ENCODE peak calls at places on chromosome X, in ten cellular contexts. One of them, this sample, is unnamed.

GRCh38 chrX:28659269-28659668 is 72.0 kb downstream of the IL1RAPL1 start:
- DNase-seq in Right ventricle myocardium inferior: no peak
- DNase-seq in lung: no peak
- DNase-seq in endothelial cell: peak; percentile 3
- DNase-seq in ELR: no peak
- DNase-seq in fibroblast of the conjunctiva: no peak
- DNase-seq in stimulated activated CD8-positive, alpha-beta memory T cell treated with anti-CD3 and anti-CD28 coated beads, Interleukin-12 subunit alpha, Interleukin-12 subunit beta, amount 100 ng/mL, for 4 hours: no peak
- DNase-seq in transverse colon: no peak
- DNase-seq in EH: no peak
- DNase-seq in amygdala: no peak
- DNase-seq in this sample: no peak

GRCh38 chrX:110322603-110323002 is 4.7 kb upstream of the AMMECR1 start:
- DNase-seq in lung: no peak
- DNase-seq in stimulated activated CD8-positive, alpha-beta memory T cell treated with anti-CD3 and anti-CD28 coated beads, Interleukin-12 subunit alpha, Interleukin-12 subunit beta, amount 100 ng/mL, for 4 hours: no peak
- DNase-seq in endothelial cell: no peak
- DNase-seq in transverse colon: no peak
- DNase-seq in Right ventricle myocardium inferior: no peak
- DNase-seq in EH: peak; percentile 54
- DNase-seq in amygdala: no peak
- DNase-seq in ELR: peak; percentile 47
- DNase-seq in fibroblast of the conjunctiva: no peak
- DNase-seq in this sample: no peak

GRCh38 chrX:150548684-150549083 is 19.7 kb upstream of the MTM1 start:
- DNase-seq in ELR: peak; percentile 49
- DNase-seq in fibroblast of the conjunctiva: no peak
- DNase-seq in endothelial cell: no peak
- DNase-seq in Right ventricle myocardium inferior: no peak
- DNase-seq in amygdala: no peak
- DNase-seq in stimulated activated CD8-positive, alpha-beta memory T cell treated with anti-CD3 and anti-CD28 coated beads, Interleukin-12 subunit alpha, Interleukin-12 subunit beta, amount 100 ng/mL, for 4 hours: no peak
- DNase-seq in EH: peak; percentile 56
- DNase-seq in lung: no peak
- DNase-seq in transverse colon: no peak
- DNase-seq in this sample: no peak

GRCh38 chrX:104098151-104098808 is 14.0 kb upstream of the ZCCHC18 start:
- DNase-seq in fibroblast of the conjunctiva: peak; percentile 79
- DNase-seq in EH: peak; percentile 74
- DNase-seq in endothelial cell: peak; percentile 38
- DNase-seq in amygdala: peak; percentile 23
- DNase-seq in ELR: peak; percentile 62
- DNase-seq in stimulated activated CD8-positive, alpha-beta memory T cell treated with anti-CD3 and anti-CD28 coated beads, Interleukin-12 subunit alpha, Interleukin-12 subunit beta, amount 100 ng/mL, for 4 hours: no peak
- DNase-seq in transverse colon: peak; percentile 58
- DNase-seq in lung: no peak
- DNase-seq in Right ventricle myocardium inferior: no peak
- DNase-seq in this sample: no peak

GRCh38 chrX:44483965-44484606 is 58.6 kb downstream of the FUNDC1 start:
- DNase-seq in EH: no peak
- DNase-seq in transverse colon: no peak
- DNase-seq in stimulated activated CD8-positive, alpha-beta memory T cell treated with anti-CD3 and anti-CD28 coated beads, Interleukin-12 subunit alpha, Interleukin-12 subunit beta, amount 100 ng/mL, for 4 hours: no peak
- DNase-seq in endothelial cell: no peak
- DNase-seq in lung: no peak
- DNase-seq in fibroblast of the conjunctiva: no peak
- DNase-seq in amygdala: no peak
- DNase-seq in Right ventricle myocardium inferior: no peak
- DNase-seq in ELR: peak; percentile 11
- DNase-seq in this sample: no peak

GRCh38 chrX:3548743-3549441 is 164.6 kb downstream of the PRKX start:
- DNase-seq in Right ventricle myocardium inferior: no peak
- DNase-seq in endothelial cell: no peak
- DNase-seq in EH: peak; percentile 74
- DNase-seq in lung: no peak
- DNase-seq in stimulated activated CD8-positive, alpha-beta memory T cell treated with anti-CD3 and anti-CD28 coated beads, Interleukin-12 subunit alpha, Interleukin-12 subunit beta, amount 100 ng/mL, for 4 hours: no peak
- DNase-seq in amygdala: no peak
- DNase-seq in fibroblast of the conjunctiva: peak; percentile 68
- DNase-seq in transverse colon: no peak
- DNase-seq in ELR: peak; percentile 63
- DNase-seq in this sample: no peak

GRCh38 chrX:40933132-40934078 is 151.8 kb upstream of the USP9X start:
- DNase-seq in ELR: peak; percentile 49
- DNase-seq in Right ventricle myocardium inferior: no peak
- DNase-seq in EH: peak; percentile 86
- DNase-seq in endothelial cell: no peak
- DNase-seq in transverse colon: no peak
- DNase-seq in lung: no peak
- DNase-seq in stimulated activated CD8-positive, alpha-beta memory T cell treated with anti-CD3 and anti-CD28 coated beads, Interleukin-12 subunit alpha, Interleukin-12 subunit beta, amount 100 ng/mL, for 4 hours: no peak
- DNase-seq in fibroblast of the conjunctiva: peak; percentile 56
- DNase-seq in amygdala: no peak
- DNase-seq in this sample: no peak

GRCh38 chrX:54089191-54089590 is 44.9 kb upstream of the PHF8 start:
- DNase-seq in stimulated activated CD8-positive, alpha-beta memory T cell treated with anti-CD3 and anti-CD28 coated beads, Interleukin-12 subunit alpha, Interleukin-12 subunit beta, amount 100 ng/mL, for 4 hours: no peak
- DNase-seq in amygdala: no peak
- DNase-seq in Right ventricle myocardium inferior: no peak
- DNase-seq in endothelial cell: no peak
- DNase-seq in EH: no peak
- DNase-seq in ELR: no peak
- DNase-seq in transverse colon: no peak
- DNase-seq in lung: no peak
- DNase-seq in fibroblast of the conjunctiva: no peak
- DNase-seq in this sample: no peak

GRCh38 chrX:10507876-10508275 is 112.5 kb downstream of the MID1 start:
- DNase-seq in fibroblast of the conjunctiva: no peak
- DNase-seq in ELR: peak; percentile 21
- DNase-seq in EH: peak; percentile 63
- DNase-seq in lung: no peak
- DNase-seq in Right ventricle myocardium inferior: no peak
- DNase-seq in amygdala: no peak
- DNase-seq in stimulated activated CD8-positive, alpha-beta memory T cell treated with anti-CD3 and anti-CD28 coated beads, Interleukin-12 subunit alpha, Interleukin-12 subunit beta, amount 100 ng/mL, for 4 hours: no peak
- DNase-seq in transverse colon: no peak
- DNase-seq in endothelial cell: no peak
- DNase-seq in this sample: no peak

GRCh38 chrX:107629533-107629909 is 1.2 kb downstream of the PRPS1 start:
- DNase-seq in Right ventricle myocardium inferior: no peak
- DNase-seq in endothelial cell: no peak
- DNase-seq in fibroblast of the conjunctiva: peak; percentile 17
- DNase-seq in ELR: peak; percentile 41
- DNase-seq in stimulated activated CD8-positive, alpha-beta memory T cell treated with anti-CD3 and anti-CD28 coated beads, Interleukin-12 subunit alpha, Interleukin-12 subunit beta, amount 100 ng/mL, for 4 hours: no peak
- DNase-seq in EH: peak; percentile 36
- DNase-seq in amygdala: no peak
- DNase-seq in transverse colon: no peak
- DNase-seq in lung: no peak
- DNase-seq in this sample: no peak

GRCh38 chrX:44462851-44463250 is 79.8 kb downstream of the FUNDC1 start:
- DNase-seq in fibroblast of the conjunctiva: no peak
- DNase-seq in transverse colon: no peak
- DNase-seq in stimulated activated CD8-positive, alpha-beta memory T cell treated with anti-CD3 and anti-CD28 coated beads, Interleukin-12 subunit alpha, Interleukin-12 subunit beta, amount 100 ng/mL, for 4 hours: no peak
- DNase-seq in Right ventricle myocardium inferior: no peak
- DNase-seq in lung: peak; percentile 34
- DNase-seq in amygdala: no peak
- DNase-seq in EH: peak; percentile 22
- DNase-seq in ELR: peak; percentile 5
- DNase-seq in endothelial cell: no peak
- DNase-seq in this sample: no peak

GRCh38 chrX:130053236-130053635 is 57.1 kb downstream of the ELF4 start:
- DNase-seq in amygdala: no peak
- DNase-seq in transverse colon: no peak
- DNase-seq in stimulated activated CD8-positive, alpha-beta memory T cell treated with anti-CD3 and anti-CD28 coated beads, Interleukin-12 subunit alpha, Interleukin-12 subunit beta, amount 100 ng/mL, for 4 hours: no peak
- DNase-seq in lung: no peak
- DNase-seq in Right ventricle myocardium inferior: no peak
- DNase-seq in endothelial cell: no peak
- DNase-seq in ELR: no peak
- DNase-seq in fibroblast of the conjunctiva: no peak
- DNase-seq in EH: no peak
- DNase-seq in this sample: no peak

GRCh38 chrX:31929366-31929765 is 857.5 kb upstream of the FTHL17 start:
- DNase-seq in lung: no peak
- DNase-seq in amygdala: no peak
- DNase-seq in Right ventricle myocardium inferior: no peak
- DNase-seq in endothelial cell: no peak
- DNase-seq in stimulated activated CD8-positive, alpha-beta memory T cell treated with anti-CD3 and anti-CD28 coated beads, Interleukin-12 subunit alpha, Interleukin-12 subunit beta, amount 100 ng/mL, for 4 hours: no peak
- DNase-seq in transverse colon: no peak
- DNase-seq in fibroblast of the conjunctiva: no peak
- DNase-seq in ELR: no peak
- DNase-seq in EH: no peak
- DNase-seq in this sample: no peak

GRCh38 chrX:151871244-151871643 is 41.4 kb upstream of the MAGEA4 start:
- DNase-seq in Right ventricle myocardium inferior: no peak
- DNase-seq in stimulated activated CD8-positive, alpha-beta memory T cell treated with anti-CD3 and anti-CD28 coated beads, Interleukin-12 subunit alpha, Interleukin-12 subunit beta, amount 100 ng/mL, for 4 hours: no peak
- DNase-seq in fibroblast of the conjunctiva: peak; percentile 65
- DNase-seq in transverse colon: no peak
- DNase-seq in EH: peak; percentile 95
- DNase-seq in lung: no peak
- DNase-seq in amygdala: no peak
- DNase-seq in ELR: peak; percentile 87
- DNase-seq in endothelial cell: no peak
- DNase-seq in this sample: no peak

GRCh38 chrX:46278591-46278990 is 266.6 kb downstream of the ZNF674 start:
- DNase-seq in EH: no peak
- DNase-seq in fibroblast of the conjunctiva: no peak
- DNase-seq in lung: no peak
- DNase-seq in amygdala: no peak
- DNase-seq in Right ventricle myocardium inferior: no peak
- DNase-seq in stimulated activated CD8-positive, alpha-beta memory T cell treated with anti-CD3 and anti-CD28 coated beads, Interleukin-12 subunit alpha, Interleukin-12 subunit beta, amount 100 ng/mL, for 4 hours: no peak
- DNase-seq in transverse colon: no peak
- DNase-seq in endothelial cell: no peak
- DNase-seq in ELR: no peak
- DNase-seq in this sample: no peak

GRCh38 chrX:34300871-34301270 is 168.8 kb upstream of the FAM47A start:
- DNase-seq in ELR: peak; percentile 9
- DNase-seq in fibroblast of the conjunctiva: peak; percentile 47
- DNase-seq in transverse colon: no peak
- DNase-seq in lung: no peak
- DNase-seq in EH: peak; percentile 32
- DNase-seq in endothelial cell: peak; percentile 42
- DNase-seq in stimulated activated CD8-positive, alpha-beta memory T cell treated with anti-CD3 and anti-CD28 coated beads, Interleukin-12 subunit alpha, Interleukin-12 subunit beta, amount 100 ng/mL, for 4 hours: no peak
- DNase-seq in Right ventricle myocardium inferior: no peak
- DNase-seq in amygdala: peak; percentile 0
- DNase-seq in this sample: no peak

GRCh38 chrX:107741318-107741813 is 34.2 kb downstream of the TSC22D3 start:
- DNase-seq in endothelial cell: no peak
- DNase-seq in EH: no peak
- DNase-seq in transverse colon: no peak
- DNase-seq in fibroblast of the conjunctiva: no peak
- DNase-seq in ELR: no peak
- DNase-seq in stimulated activated CD8-positive, alpha-beta memory T cell treated with anti-CD3 and anti-CD28 coated beads, Interleukin-12 subunit alpha, Interleukin-12 subunit beta, amount 100 ng/mL, for 4 hours: no peak
- DNase-seq in amygdala: peak; percentile 32
- DNase-seq in lung: no peak
- DNase-seq in Right ventricle myocardium inferior: no peak
- DNase-seq in this sample: no peak

GRCh38 chrX:113959912-113960626 is 623.8 kb upstream of the HTR2C start:
- DNase-seq in Right ventricle myocardium inferior: no peak
- DNase-seq in endothelial cell: no peak
- DNase-seq in lung: no peak
- DNase-seq in amygdala: no peak
- DNase-seq in fibroblast of the conjunctiva: no peak
- DNase-seq in ELR: no peak
- DNase-seq in EH: no peak
- DNase-seq in transverse colon: no peak
- DNase-seq in stimulated activated CD8-positive, alpha-beta memory T cell treated with anti-CD3 and anti-CD28 coated beads, Interleukin-12 subunit alpha, Interleukin-12 subunit beta, amount 100 ng/mL, for 4 hours: no peak
- DNase-seq in this sample: no peak

GRCh38 chrX:41707218-41707617 is 16.8 kb upstream of the GPR82 start:
- DNase-seq in stimulated activated CD8-positive, alpha-beta memory T cell treated with anti-CD3 and anti-CD28 coated beads, Interleukin-12 subunit alpha, Interleukin-12 subunit beta, amount 100 ng/mL, for 4 hours: no peak
- DNase-seq in Right ventricle myocardium inferior: no peak
- DNase-seq in EH: no peak
- DNase-seq in transverse colon: no peak
- DNase-seq in ELR: no peak
- DNase-seq in fibroblast of the conjunctiva: no peak
- DNase-seq in amygdala: no peak
- DNase-seq in lung: no peak
- DNase-seq in endothelial cell: no peak
- DNase-seq in this sample: no peak

GRCh38 chrX:132491191-132491590 is 2.4 kb upstream of the MBNL3 start:
- DNase-seq in Right ventricle myocardium inferior: no peak
- DNase-seq in transverse colon: peak; percentile 22
- DNase-seq in lung: no peak
- DNase-seq in EH: peak; percentile 0
- DNase-seq in endothelial cell: no peak
- DNase-seq in amygdala: no peak
- DNase-seq in ELR: no peak
- DNase-seq in stimulated activated CD8-positive, alpha-beta memory T cell treated with anti-CD3 and anti-CD28 coated beads, Interleukin-12 subunit alpha, Interleukin-12 subunit beta, amount 100 ng/mL, for 4 hours: no peak
- DNase-seq in fibroblast of the conjunctiva: no peak
- DNase-seq in this sample: no peak

GRCh38 chrX:11724122-11725017 is 33.7 kb upstream of the MSL3 start:
- DNase-seq in Right ventricle myocardium inferior: no peak
- DNase-seq in amygdala: peak; percentile 0
- DNase-seq in lung: no peak
- DNase-seq in ELR: peak; percentile 53
- DNase-seq in endothelial cell: peak; percentile 6
- DNase-seq in fibroblast of the conjunctiva: peak; percentile 8
- DNase-seq in EH: peak; percentile 40
- DNase-seq in transverse colon: no peak
- DNase-seq in stimulated activated CD8-positive, alpha-beta memory T cell treated with anti-CD3 and anti-CD28 coated beads, Interleukin-12 subunit alpha, Interleukin-12 subunit beta, amount 100 ng/mL, for 4 hours: no peak
- DNase-seq in this sample: no peak

GRCh38 chrX:71224098-71224708 is 1.2 kb downstream of the GJB1 start:
- DNase-seq in fibroblast of the conjunctiva: no peak
- DNase-seq in lung: no peak
- DNase-seq in transverse colon: no peak
- DNase-seq in EH: no peak
- DNase-seq in endothelial cell: no peak
- DNase-seq in amygdala: no peak
- DNase-seq in Right ventricle myocardium inferior: no peak
- DNase-seq in stimulated activated CD8-positive, alpha-beta memory T cell treated with anti-CD3 and anti-CD28 coated beads, Interleukin-12 subunit alpha, Interleukin-12 subunit beta, amount 100 ng/mL, for 4 hours: no peak
- DNase-seq in ELR: no peak
- DNase-seq in this sample: no peak

GRCh38 chrX:139200346-139200745 is 330.2 kb upstream of the F9 start:
- DNase-seq in endothelial cell: no peak
- DNase-seq in lung: no peak
- DNase-seq in amygdala: no peak
- DNase-seq in Right ventricle myocardium inferior: no peak
- DNase-seq in ELR: no peak
- DNase-seq in transverse colon: no peak
- DNase-seq in fibroblast of the conjunctiva: no peak
- DNase-seq in stimulated activated CD8-positive, alpha-beta memory T cell treated with anti-CD3 and anti-CD28 coated beads, Interleukin-12 subunit alpha, Interleukin-12 subunit beta, amount 100 ng/mL, for 4 hours: no peak
- DNase-seq in EH: no peak
- DNase-seq in this sample: no peak

GRCh38 chrX:53071604-53072417 is 10.4 kb upstream of the TSPYL2 start:
- DNase-seq in ELR: peak; percentile 71
- DNase-seq in lung: peak; percentile 66
- DNase-seq in stimulated activated CD8-positive, alpha-beta memory T cell treated with anti-CD3 and anti-CD28 coated beads, Interleukin-12 subunit alpha, Interleukin-12 subunit beta, amount 100 ng/mL, for 4 hours: no peak
- DNase-seq in endothelial cell: peak; percentile 46
- DNase-seq in transverse colon: peak; percentile 77
- DNase-seq in Right ventricle myocardium inferior: peak; percentile 88
- DNase-seq in EH: peak; percentile 59
- DNase-seq in fibroblast of the conjunctiva: peak; percentile 36
- DNase-seq in amygdala: peak; percentile 33
- DNase-seq in this sample: peak; percentile 76

GRCh38 chrX:69365755-69366154 is 138.4 kb upstream of the NALF2 start:
- DNase-seq in transverse colon: no peak
- DNase-seq in lung: no peak
- DNase-seq in Right ventricle myocardium inferior: no peak
- DNase-seq in EH: no peak
- DNase-seq in endothelial cell: no peak
- DNase-seq in stimulated activated CD8-positive, alpha-beta memory T cell treated with anti-CD3 and anti-CD28 coated beads, Interleukin-12 subunit alpha, Interleukin-12 subunit beta, amount 100 ng/mL, for 4 hours: no peak
- DNase-seq in ELR: no peak
- DNase-seq in fibroblast of the conjunctiva: no peak
- DNase-seq in amygdala: no peak
- DNase-seq in this sample: no peak

GRCh38 chrX:1598021-1598875 is 6.8 kb downstream of the AKAP17A start:
- DNase-seq in fibroblast of the conjunctiva: no peak
- DNase-seq in endothelial cell: no peak
- DNase-seq in transverse colon: no peak
- DNase-seq in lung: no peak
- DNase-seq in stimulated activated CD8-positive, alpha-beta memory T cell treated with anti-CD3 and anti-CD28 coated beads, Interleukin-12 subunit alpha, Interleukin-12 subunit beta, amount 100 ng/mL, for 4 hours: no peak
- DNase-seq in EH: no peak
- DNase-seq in Right ventricle myocardium inferior: no peak
- DNase-seq in amygdala: no peak
- DNase-seq in ELR: no peak
- DNase-seq in this sample: no peak

GRCh38 chrX:38426785-38427184 is 74.4 kb downstream of the OTC start:
- DNase-seq in lung: no peak
- DNase-seq in amygdala: no peak
- DNase-seq in stimulated activated CD8-positive, alpha-beta memory T cell treated with anti-CD3 and anti-CD28 coated beads, Interleukin-12 subunit alpha, Interleukin-12 subunit beta, amount 100 ng/mL, for 4 hours: no peak
- DNase-seq in fibroblast of the conjunctiva: no peak
- DNase-seq in ELR: no peak
- DNase-seq in endothelial cell: no peak
- DNase-seq in Right ventricle myocardium inferior: no peak
- DNase-seq in transverse colon: no peak
- DNase-seq in EH: no peak
- DNase-seq in this sample: no peak

GRCh38 chrX:136028383-136028984 is 43.2 kb downstream of the SLC9A6 start:
- DNase-seq in Right ventricle myocardium inferior: no peak
- DNase-seq in amygdala: no peak
- DNase-seq in lung: no peak
- DNase-seq in fibroblast of the conjunctiva: peak; percentile 64
- DNase-seq in endothelial cell: no peak
- DNase-seq in EH: peak; percentile 69
- DNase-seq in ELR: peak; percentile 65
- DNase-seq in transverse colon: no peak
- DNase-seq in stimulated activated CD8-positive, alpha-beta memory T cell treated with anti-CD3 and anti-CD28 coated beads, Interleukin-12 subunit alpha, Interleukin-12 subunit beta, amount 100 ng/mL, for 4 hours: no peak
- DNase-seq in this sample: peak; percentile 1

This sample was measured in GM06990.